ENCODE peak calls at places on chromosomes 2 and 18, in seven cellular contexts. One of them, this sample, is unnamed.

GRCh38 chr2:230418341-230419016 is 2.5 kb downstream of the SP100 start:
- DNase-seq in AG04449: no peak
- DNase-seq in fibroblast of lung: peak; percentile 67
- DNase-seq in endodermal cell: no peak
- DNase-seq in right lobe of liver: no peak
- DNase-seq in psoas muscle: no peak
- DNase-seq in colonic mucosa: no peak
- DNase-seq in this sample: peak; percentile 44

GRCh38 chr2:196849895-196850294 is 40.7 kb upstream of the C2orf66 start:
- DNase-seq in AG04449: no peak
- DNase-seq in fibroblast of lung: peak; percentile 51
- DNase-seq in endodermal cell: peak; percentile 51
- DNase-seq in right lobe of liver: no peak
- DNase-seq in psoas muscle: no peak
- DNase-seq in colonic mucosa: peak; percentile 47
- DNase-seq in this sample: peak; percentile 10

GRCh38 chr2:241309684-241310117 is 5.8 kb downstream of the HDLBP start:
- DNase-seq in AG04449: no peak
- DNase-seq in fibroblast of lung: peak; percentile 26
- DNase-seq in endodermal cell: no peak
- DNase-seq in right lobe of liver: no peak
- DNase-seq in psoas muscle: no peak
- DNase-seq in colonic mucosa: no peak
- DNase-seq in this sample: no peak

GRCh38 chr2:134574610-134575332 is 144.0 kb downstream of the TMEM163 start:
- DNase-seq in AG04449: no peak
- DNase-seq in fibroblast of lung: no peak
- DNase-seq in endodermal cell: no peak
- DNase-seq in right lobe of liver: no peak
- DNase-seq in psoas muscle: no peak
- DNase-seq in colonic mucosa: no peak
- DNase-seq in this sample: no peak

GRCh38 chr2:152587187-152587947 is 129.9 kb downstream of the PRPF40A start:
- DNase-seq in AG04449: no peak
- DNase-seq in fibroblast of lung: peak; percentile 43
- DNase-seq in endodermal cell: no peak
- DNase-seq in right lobe of liver: no peak
- DNase-seq in psoas muscle: no peak
- DNase-seq in colonic mucosa: no peak
- DNase-seq in this sample: no peak

GRCh38 chr2:168801961-168802824 is at the start of gene NOSTRIN:
- DNase-seq in AG04449: no peak
- DNase-seq in fibroblast of lung: peak; percentile 63
- DNase-seq in endodermal cell: no peak
- DNase-seq in right lobe of liver: peak; percentile 47
- DNase-seq in psoas muscle: no peak
- DNase-seq in colonic mucosa: peak; percentile 93
- DNase-seq in this sample: no peak

GRCh38 chr2:232697807-232698110 is 628 bp downstream of the GIGYF2 start:
- DNase-seq in AG04449: no peak
- DNase-seq in fibroblast of lung: no peak
- DNase-seq in endodermal cell: no peak
- DNase-seq in right lobe of liver: no peak
- DNase-seq in psoas muscle: no peak
- DNase-seq in colonic mucosa: no peak
- DNase-seq in this sample: no peak

GRCh38 chr18:49618741-49619392 is 57.0 kb downstream of the LIPG start:
- DNase-seq in AG04449: no peak
- DNase-seq in fibroblast of lung: no peak
- DNase-seq in endodermal cell: peak; percentile 30
- DNase-seq in right lobe of liver: no peak
- DNase-seq in psoas muscle: no peak
- DNase-seq in colonic mucosa: peak; percentile 74
- DNase-seq in this sample: no peak

DNA sequence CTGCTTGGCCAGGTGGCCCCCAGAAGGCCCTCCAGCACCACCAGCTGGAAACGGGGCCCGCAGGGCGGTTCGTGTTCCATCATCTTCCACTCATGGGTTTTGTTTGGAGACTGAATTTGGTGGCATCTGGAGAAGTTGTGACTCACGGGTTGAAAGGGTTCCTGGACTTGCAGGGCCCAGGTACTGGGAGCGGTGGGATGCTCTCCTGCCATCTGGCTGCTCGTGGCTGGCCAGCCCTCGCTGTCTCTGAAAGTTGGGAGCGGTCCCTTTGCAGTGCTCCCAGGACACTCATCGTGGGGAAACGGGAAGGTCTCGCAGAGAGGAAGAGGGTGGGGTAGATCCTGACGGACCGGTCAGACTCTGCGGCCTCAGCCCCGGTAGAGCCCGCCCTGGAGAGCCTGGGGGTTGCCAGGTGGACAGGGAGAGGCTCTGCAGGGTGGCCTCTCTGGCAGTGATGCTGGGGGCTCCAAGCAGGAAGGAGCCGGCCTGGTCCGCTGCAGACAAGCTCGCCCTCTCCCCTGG is 47.5 kb downstream of the TWIST2 start:
- DNase-seq in AG04449: no peak
- DNase-seq in fibroblast of lung: no peak
- DNase-seq in endodermal cell: no peak
- DNase-seq in right lobe of liver: no peak
- DNase-seq in psoas muscle: no peak
- DNase-seq in colonic mucosa: no peak
- DNase-seq in this sample: no peak
- H3K4me3 ChIP-seq in AG04449: no peak overlapping the region
- H3K4me3 ChIP-seq in fibroblast of lung: no peak overlapping the region
- H3K4me3 ChIP-seq in endodermal cell: no peak overlapping the region
- H3K4me3 ChIP-seq in right lobe of liver: no peak overlapping the region
- H3K4me3 ChIP-seq in psoas muscle: no peak overlapping the region
- H3K4me3 ChIP-seq in colonic mucosa: no peak overlapping the region
- H3K4me3 ChIP-seq in this sample: no peak overlapping the region

GRCh38 chr2:120314656-120315366 is 31.1 kb upstream of the INHBB start:
- DNase-seq in AG04449: no peak
- DNase-seq in fibroblast of lung: no peak
- DNase-seq in endodermal cell: no peak
- DNase-seq in right lobe of liver: no peak
- DNase-seq in psoas muscle: no peak
- DNase-seq in colonic mucosa: no peak
- DNase-seq in this sample: no peak

GRCh38 chr2:120315367-120316033 is 30.4 kb upstream of the INHBB start:
- DNase-seq in AG04449: no peak
- DNase-seq in fibroblast of lung: no peak
- DNase-seq in endodermal cell: no peak
- DNase-seq in right lobe of liver: no peak
- DNase-seq in psoas muscle: no peak
- DNase-seq in colonic mucosa: no peak
- DNase-seq in this sample: no peak

GRCh38 chr2:120312076-120312475 is 33.9 kb upstream of the INHBB start:
- DNase-seq in AG04449: no peak
- DNase-seq in fibroblast of lung: no peak
- DNase-seq in endodermal cell: no peak
- DNase-seq in right lobe of liver: no peak
- DNase-seq in psoas muscle: no peak
- DNase-seq in colonic mucosa: no peak
- DNase-seq in this sample: no peak

GRCh38 chr2:120312861-120313694 is 32.9 kb upstream of the INHBB start:
- DNase-seq in AG04449: no peak
- DNase-seq in fibroblast of lung: peak; percentile 86
- DNase-seq in endodermal cell: peak; percentile 93
- DNase-seq in right lobe of liver: peak; percentile 84
- DNase-seq in psoas muscle: peak; percentile 80
- DNase-seq in colonic mucosa: peak; percentile 89
- DNase-seq in this sample: peak; percentile 46

DNA sequence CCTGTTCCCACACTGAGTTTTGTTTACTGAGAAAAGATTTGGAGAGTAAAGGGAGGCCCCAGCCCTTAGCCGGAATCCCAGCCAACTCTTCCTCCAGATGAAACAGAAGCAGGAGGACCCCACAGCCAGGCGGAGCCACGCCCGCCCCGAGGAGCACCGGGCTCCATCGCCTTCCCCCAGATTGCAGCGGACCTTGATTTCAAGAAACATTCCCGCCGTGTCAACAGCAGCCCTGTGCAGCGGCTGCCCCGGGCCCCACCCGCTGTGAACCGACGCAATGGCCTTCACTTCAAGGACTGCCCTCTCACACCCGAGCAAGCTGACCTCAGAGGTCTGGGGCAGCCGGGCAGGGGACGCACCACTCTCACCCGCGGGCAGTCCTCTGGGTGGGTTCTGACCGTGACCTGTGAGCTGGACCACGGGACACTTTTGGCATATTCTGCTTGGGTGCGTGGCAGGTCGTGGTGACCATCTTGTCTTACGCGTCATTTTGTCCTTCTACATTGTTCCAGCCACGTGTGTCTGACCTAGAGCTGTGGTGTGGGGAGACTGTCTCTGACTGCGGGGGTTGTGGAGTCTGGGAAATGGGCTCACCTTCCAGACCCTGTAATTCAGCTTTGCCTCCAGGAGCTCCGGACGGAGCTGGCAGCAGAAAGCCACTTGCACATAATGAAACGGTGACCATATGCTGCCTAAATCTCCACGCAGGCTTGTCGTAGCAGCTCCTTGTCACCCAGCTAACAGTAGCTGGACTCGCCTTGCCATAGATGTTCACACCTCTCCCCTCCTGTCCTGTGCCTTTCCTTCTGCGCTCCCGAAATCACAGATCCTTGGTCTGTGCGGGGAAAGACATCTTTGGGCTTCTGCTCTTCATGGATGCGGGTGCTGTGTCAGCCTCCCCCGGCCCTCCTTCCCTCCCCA is 32.0 kb upstream of the INHBB start:
- DNase-seq in AG04449: no peak
- DNase-seq in fibroblast of lung: no peak
- DNase-seq in endodermal cell: no peak
- DNase-seq in right lobe of liver: no peak
- DNase-seq in psoas muscle: no peak
- DNase-seq in colonic mucosa: peak; percentile 27
- DNase-seq in this sample: no peak
- H3K4me3 ChIP-seq in AG04449: peak overlapping the region; percentile 63
- H3K4me3 ChIP-seq in fibroblast of lung: peak overlapping the region; percentile 60
- H3K4me3 ChIP-seq in endodermal cell: no peak overlapping the region
- H3K4me3 ChIP-seq in right lobe of liver: peak overlapping the region; percentile 48
- H3K4me3 ChIP-seq in psoas muscle: peak overlapping the region; percentile 60
- H3K4me3 ChIP-seq in colonic mucosa: peak overlapping the region; percentile 22
- H3K4me3 ChIP-seq in this sample: peak overlapping the region; percentile 30

GRCh38 chr18:74596959-74597661 is 560 bp upstream of the ZNF407 start:
- DNase-seq in AG04449: no peak
- DNase-seq in fibroblast of lung: peak; percentile 80
- DNase-seq in endodermal cell: peak; percentile 84
- DNase-seq in right lobe of liver: peak; percentile 81
- DNase-seq in psoas muscle: peak; percentile 74
- DNase-seq in colonic mucosa: peak; percentile 73
- DNase-seq in this sample: no peak

GRCh38 chr18:74597662-74598349 is at the start of gene ZNF407:
- DNase-seq in AG04449: peak; percentile 51
- DNase-seq in fibroblast of lung: peak; percentile 94
- DNase-seq in endodermal cell: peak; percentile 97
- DNase-seq in right lobe of liver: peak; percentile 91
- DNase-seq in psoas muscle: peak; percentile 87
- DNase-seq in colonic mucosa: peak; percentile 93
- DNase-seq in this sample: peak; percentile 64

GRCh38 chr18:74598350-74599001 is 806 bp downstream of the ZNF407 start:
- DNase-seq in AG04449: no peak
- DNase-seq in fibroblast of lung: peak; percentile 52
- DNase-seq in endodermal cell: peak; percentile 82
- DNase-seq in right lobe of liver: peak; percentile 61
- DNase-seq in psoas muscle: peak; percentile 60
- DNase-seq in colonic mucosa: peak; percentile 57
- DNase-seq in this sample: no peak

GRCh38 chr18:74590606-74591005 is 7.1 kb upstream of the ZNF407 start:
- DNase-seq in AG04449: no peak
- DNase-seq in fibroblast of lung: no peak
- DNase-seq in endodermal cell: no peak
- DNase-seq in right lobe of liver: no peak
- DNase-seq in psoas muscle: no peak
- DNase-seq in colonic mucosa: no peak
- DNase-seq in this sample: no peak

GRCh38 chr18:74595425-74595824 is 2.2 kb upstream of the ZNF407 start:
- DNase-seq in AG04449: no peak
- DNase-seq in fibroblast of lung: no peak
- DNase-seq in endodermal cell: no peak
- DNase-seq in right lobe of liver: no peak
- DNase-seq in psoas muscle: no peak
- DNase-seq in colonic mucosa: no peak
- DNase-seq in this sample: no peak
- H3K4me3 ChIP-seq in AG04449: no peak overlapping the region
- H3K4me3 ChIP-seq in fibroblast of lung: no peak overlapping the region
- H3K4me3 ChIP-seq in endodermal cell: peak overlapping the region; percentile 97
- H3K4me3 ChIP-seq in right lobe of liver: no peak overlapping the region
- H3K4me3 ChIP-seq in psoas muscle: peak overlapping the region; percentile 98
- H3K4me3 ChIP-seq in colonic mucosa: no peak overlapping the region
- H3K4me3 ChIP-seq in this sample: no peak overlapping the region

GRCh38 chr18:3216987-3217386 is 2.8 kb downstream of the MYOM1 start:
- DNase-seq in AG04449: no peak
- DNase-seq in fibroblast of lung: no peak
- DNase-seq in endodermal cell: no peak
- DNase-seq in right lobe of liver: no peak
- DNase-seq in psoas muscle: no peak
- DNase-seq in colonic mucosa: no peak
- DNase-seq in this sample: no peak

GRCh38 chr18:3218817-3219216 is 951 bp downstream of the MYOM1 start:
- DNase-seq in AG04449: no peak
- DNase-seq in fibroblast of lung: no peak
- DNase-seq in endodermal cell: no peak
- DNase-seq in right lobe of liver: no peak
- DNase-seq in psoas muscle: no peak
- DNase-seq in colonic mucosa: no peak
- DNase-seq in this sample: no peak

GRCh38 chr18:3221496-3221895 is 1.7 kb upstream of the MYOM1 start:
- DNase-seq in AG04449: no peak
- DNase-seq in fibroblast of lung: no peak
- DNase-seq in endodermal cell: no peak
- DNase-seq in right lobe of liver: no peak
- DNase-seq in psoas muscle: no peak
- DNase-seq in colonic mucosa: no peak
- DNase-seq in this sample: no peak

GRCh38 chr18:3217930-3218647 is 1.7 kb downstream of the MYOM1 start:
- DNase-seq in AG04449: no peak
- DNase-seq in fibroblast of lung: peak; percentile 20
- DNase-seq in endodermal cell: peak; percentile 59
- DNase-seq in right lobe of liver: no peak
- DNase-seq in psoas muscle: no peak
- DNase-seq in colonic mucosa: peak; percentile 80
- DNase-seq in this sample: no peak

DNA sequence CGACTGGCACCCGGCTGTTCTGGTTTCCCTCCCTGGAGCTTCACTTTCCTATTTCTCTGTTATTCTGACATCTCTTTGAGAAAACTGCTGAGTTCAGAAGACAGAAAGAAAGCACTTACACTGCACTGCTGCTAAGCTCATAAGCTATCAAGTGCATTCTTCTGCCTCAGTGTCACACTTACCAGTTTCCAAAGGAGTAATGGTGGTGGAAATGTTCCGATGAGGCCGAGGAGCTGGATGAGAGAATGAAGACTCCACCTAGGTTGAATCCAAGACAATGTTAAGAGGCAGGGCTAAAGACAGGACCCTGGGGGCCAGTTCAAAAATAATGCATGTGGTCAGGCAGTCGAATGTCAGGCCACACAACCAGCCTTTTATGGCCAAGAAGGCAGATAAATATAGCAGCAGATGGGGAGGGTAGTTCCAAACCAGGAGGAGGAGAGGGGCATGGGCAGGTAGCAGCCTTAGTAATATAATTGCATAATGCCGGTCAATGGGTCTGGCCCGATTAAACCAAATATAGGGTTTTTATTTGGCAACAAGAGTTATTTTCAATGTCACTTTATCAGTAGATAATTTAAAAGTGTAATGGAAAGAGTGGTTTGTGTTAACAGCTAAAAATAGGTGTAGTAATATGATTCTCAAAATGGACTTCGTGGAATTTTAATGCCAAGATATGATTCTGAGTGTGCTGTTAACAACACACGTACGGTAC is at the start of gene MYOM1:
- DNase-seq in AG04449: no peak
- DNase-seq in fibroblast of lung: no peak
- DNase-seq in endodermal cell: no peak
- DNase-seq in right lobe of liver: no peak
- DNase-seq in psoas muscle: no peak
- DNase-seq in colonic mucosa: no peak
- DNase-seq in this sample: no peak
- H3K4me3 ChIP-seq in AG04449: no peak within 1 kb of the TSS
- H3K4me3 ChIP-seq in fibroblast of lung: no peak within 1 kb of the TSS
- H3K4me3 ChIP-seq in endodermal cell: peak within 1 kb of the TSS; percentile 8
- H3K4me3 ChIP-seq in right lobe of liver: peak within 1 kb of the TSS; percentile 54
- H3K4me3 ChIP-seq in psoas muscle: peak within 1 kb of the TSS; percentile 79
- H3K4me3 ChIP-seq in colonic mucosa: no peak within 1 kb of the TSS
- H3K4me3 ChIP-seq in this sample: no peak within 1 kb of the TSS

This sample was measured in AG09309.